ENCODE peak calls at places on chromosome 9, in ten cellular contexts. S is Calu3; U is left ventricle myocardium inferior; B is stimulated activated naive B cell treated with anti-CD40 and anti-IgM and Interleukin-4, amounts not matched to agents 10 μg/mL and 1 μg/mL and 100 μg/mL, for 72 hours; F is Peyer's patch; V is memory B cell; T is AG10803; A is NCI-H2107; K is NCI-H2081; M is progenitor cell of endocrine pancreas. I is an unnamed sample.

GRCh38 chr9:137679249-137679648 is 60.4 kb downstream of the EHMT1 start:
- DNase-seq in S (no peak), U (no peak), B (no peak), F (peak; percentile 60), V (no peak), T (no peak), A (no peak), K (no peak), M (no peak), I (no peak)

GRCh38 chr9:130732131-130732530 is 38.6 kb downstream of the EXOSC2 start:
- DNase-seq in S (no peak), U (no peak), B (no peak), F (no peak), V (no peak), T (no peak), A (no peak), K (peak; percentile 71), M (no peak), I (no peak)

GRCh38 chr9:114913217-114913616 is 17.2 kb downstream of the TNFSF8 start:
- DNase-seq in S (no peak), U (no peak), B (no peak), F (no peak), V (no peak), T (no peak), A (no peak), K (no peak), M (no peak), I (no peak)

GRCh38 chr9:117414220-117414905 is 494 bp downstream of the ASTN2 start:
- DNase-seq in S (peak; percentile 1), U (no peak), B (no peak), F (no peak), V (no peak), T (peak; percentile 14), A (no peak), K (peak; percentile 26), M (peak; percentile 37), I (no peak)

GRCh38 chr9:81417299-81417675 is 272.1 kb downstream of the TLE1 start:
- DNase-seq in S (peak; percentile 1), U (no peak), B (no peak), F (no peak), V (no peak), T (no peak), A (no peak), K (no peak), M (no peak), I (no peak)

GRCh38 chr9:35570709-35571108 is 34.4 kb upstream of the TESK1 start:
- DNase-seq in S (no peak), U (no peak), B (peak; percentile 13), F (no peak), V (no peak), T (no peak), A (no peak), K (no peak), M (no peak), I (no peak)

GRCh38 chr9:81999806-82000205 is 11.2 kb downstream of the SPATA31D1 start:
- DNase-seq in S (no peak), U (no peak), B (no peak), F (no peak), V (no peak), T (no peak), A (no peak), K (no peak), M (no peak), I (no peak)

GRCh38 chr9:71106992-71107391 is 14.4 kb downstream of the TRPM3 start:
- DNase-seq in S (no peak), U (no peak), B (no peak), F (no peak), V (no peak), T (no peak), A (no peak), K (no peak), M (no peak), I (no peak)

GRCh38 chr9:118929317-118929716 is 439.9 kb downstream of the BRINP1 start:
- DNase-seq in S (no peak), U (no peak), B (no peak), F (no peak), V (no peak), T (peak; percentile 88), A (no peak), K (no peak), M (no peak), I (no peak)

GRCh38 chr9:69672828-69673640 is 863 bp upstream of the APBA1 start:
- DNase-seq in S (peak; percentile 83), U (peak; percentile 83), B (peak; percentile 58), F (peak; percentile 82), V (peak; percentile 62), T (peak; percentile 84), A (peak; percentile 97), K (peak; percentile 81), M (peak; percentile 83), I (peak; percentile 60)

GRCh38 chr9:136946893-136947891 is 2.1 kb downstream of the C8G start:
- DNase-seq in S (no peak), U (no peak), B (no peak), F (no peak), V (no peak), T (no peak), A (no peak), K (no peak), M (no peak), I (no peak)

I was measured in Caco-2.